ENCODE peak calls at places on chromosomes 12 and 14, in seven cellular contexts. O is endothelial cell, E is sigmoid colon, T is small intestine, S is D721Med, X is posterior vena cava, Q is NCI-H187. C is an unnamed sample.

GRCh38 chr12:64169999-64170398 is 52.1 kb downstream of the KICS2 start:
- DNase-seq in O (no peak), E (no peak), T (no peak), S (no peak), X (no peak), Q (no peak), C (no peak)

GRCh38 chr14:86799244-86799647 is 1193.7 kb downstream of the GALC start:
- DNase-seq in O (no peak), E (no peak), T (no peak), S (no peak), X (no peak), Q (no peak), C (no peak)

GRCh38 chr12:130097342-130097741 is 64.9 kb upstream of the FZD10 start:
- DNase-seq in O (no peak), E (no peak), T (no peak), S (no peak), X (peak), Q (no peak), C (no peak)

GRCh38 chr14:24307575-24308341 is at the start of gene CIDEB:
- DNase-seq in O (peak), E (peak), T (peak), S (peak), X (no peak), Q (peak), C (no peak)

GRCh38 chr14:69615471-69616407 is 4.3 kb downstream of the SUSD6 start:
- DNase-seq in O (no peak), E (peak), T (peak), S (no peak), X (no peak), Q (no peak), C (peak)

GRCh38 chr14:100191584-100192249 is 32.3 kb upstream of the DEGS2 start:
- DNase-seq in O (no peak), E (no peak), T (no peak), S (no peak), X (no peak), Q (no peak), C (peak)

GRCh38 chr14:61077946-61078738 is 97.1 kb downstream of the SLC38A6 start:
- DNase-seq in O (no peak), E (no peak), T (no peak), S (no peak), X (no peak), Q (no peak), C (no peak)

GRCh38 chr12:21637985-21638891 is 19.4 kb downstream of the LDHB start:
- DNase-seq in O (no peak), E (no peak), T (peak), S (no peak), X (no peak), Q (no peak), C (no peak)

GRCh38 chr12:47935196-47935595 is 28.2 kb upstream of the TMEM106C start:
- DNase-seq in O (no peak), E (peak), T (peak), S (no peak), X (peak), Q (no peak), C (peak)

GRCh38 chr14:26597136-26598080 is at the start of gene NOVA1:
- DNase-seq in O (peak), E (peak), T (no peak), S (no peak), X (peak), Q (peak), C (peak)

GRCh38 chr14:105060751-105061427 is 4.3 kb downstream of the GPR132 start:
- DNase-seq in O (no peak), E (peak), T (no peak), S (no peak), X (peak), Q (no peak), C (peak)

GRCh38 chr12:52280319-52280795 is 5.9 kb downstream of the KRT86 start:
- DNase-seq in O (no peak), E (peak), T (no peak), S (no peak), X (peak), Q (no peak), C (no peak)

GRCh38 chr12:28941248-28941647 is 207.8 kb upstream of the FAR2 start:
- DNase-seq in O (no peak), E (no peak), T (no peak), S (no peak), X (no peak), Q (no peak), C (no peak)

GRCh38 chr12:54017845-54018607 is 9.2 kb downstream of the HOXC8 start:
- DNase-seq in O (peak), E (no peak), T (peak), S (peak), X (peak), Q (peak), C (peak)

C was measured in right cardiac atrium.